ENCODE peak calls at places on chromosome 10, in five cellular contexts. B is fibroblast of lung, Y is thyroid gland, W is fibroblast of villous mesenchyme, Z is endodermal cell. V is an unnamed sample.

GRCh38 chr10:11430421-11431275 is 180.8 kb downstream of the USP6NL start:
- DNase-seq in B (no peak), Y (no peak), W (no peak), Z (peak), V (no peak)

GRCh38 chr10:29132821-29133156 is 156.1 kb upstream of the LYZL1 start:
- DNase-seq in B (no peak), Y (peak), W (no peak), Z (no peak), V (no peak)

GRCh38 chr10:110354322-110354766 is 49.6 kb upstream of the SMNDC1 start:
- DNase-seq in B (peak), Y (peak), W (peak), Z (peak), V (peak)

GRCh38 chr10:100653957-100654834 is 91.2 kb upstream of the PAX2 start:
- DNase-seq in B (peak), Y (no peak), W (no peak), Z (peak), V (peak)

GRCh38 chr10:45440511-45441062 is 66.6 kb downstream of the ALOX5 start:
- DNase-seq in B (no peak), Y (no peak), W (no peak), Z (peak), V (no peak)

GRCh38 chr10:97081621-97082235 is 104.0 kb downstream of the SLIT1 start:
- DNase-seq in B (peak), Y (peak), W (peak), Z (peak), V (peak)

GRCh38 chr10:113126506-113127192 is 176.6 kb downstream of the TCF7L2 start:
- DNase-seq in B (peak), Y (peak), W (peak), Z (peak), V (peak)

GRCh38 chr10:35722636-35723420 is 80.7 kb upstream of the FZD8 start:
- DNase-seq in B (no peak), Y (no peak), W (no peak), Z (no peak), V (no peak)

GRCh38 chr10:86267286-86268195 is 99.1 kb downstream of the GRID1 start:
- DNase-seq in B (no peak), Y (no peak), W (no peak), Z (peak), V (no peak)

GRCh38 chr10:125599194-125599593 is 83.8 kb downstream of the TEX36 start:
- DNase-seq in B (no peak), Y (no peak), W (no peak), Z (no peak), V (no peak)

GRCh38 chr10:73773152-73773879 is 8.5 kb upstream of the CHCHD1 start:
- DNase-seq in B (no peak), Y (peak), W (no peak), Z (no peak), V (no peak)

GRCh38 chr10:65769828-65770227 is 1156.0 kb upstream of the LRRTM3 start:
- DNase-seq in B (no peak), Y (no peak), W (peak), Z (no peak), V (peak)

GRCh38 chr10:33791295-33791694 is 456.8 kb upstream of the NRP1 start:
- DNase-seq in B (no peak), Y (no peak), W (peak), Z (no peak), V (no peak)

GRCh38 chr10:63228237-63228636 is 95.1 kb downstream of the NRBF2 start:
- DNase-seq in B (no peak), Y (no peak), W (no peak), Z (no peak), V (no peak)

DNA sequence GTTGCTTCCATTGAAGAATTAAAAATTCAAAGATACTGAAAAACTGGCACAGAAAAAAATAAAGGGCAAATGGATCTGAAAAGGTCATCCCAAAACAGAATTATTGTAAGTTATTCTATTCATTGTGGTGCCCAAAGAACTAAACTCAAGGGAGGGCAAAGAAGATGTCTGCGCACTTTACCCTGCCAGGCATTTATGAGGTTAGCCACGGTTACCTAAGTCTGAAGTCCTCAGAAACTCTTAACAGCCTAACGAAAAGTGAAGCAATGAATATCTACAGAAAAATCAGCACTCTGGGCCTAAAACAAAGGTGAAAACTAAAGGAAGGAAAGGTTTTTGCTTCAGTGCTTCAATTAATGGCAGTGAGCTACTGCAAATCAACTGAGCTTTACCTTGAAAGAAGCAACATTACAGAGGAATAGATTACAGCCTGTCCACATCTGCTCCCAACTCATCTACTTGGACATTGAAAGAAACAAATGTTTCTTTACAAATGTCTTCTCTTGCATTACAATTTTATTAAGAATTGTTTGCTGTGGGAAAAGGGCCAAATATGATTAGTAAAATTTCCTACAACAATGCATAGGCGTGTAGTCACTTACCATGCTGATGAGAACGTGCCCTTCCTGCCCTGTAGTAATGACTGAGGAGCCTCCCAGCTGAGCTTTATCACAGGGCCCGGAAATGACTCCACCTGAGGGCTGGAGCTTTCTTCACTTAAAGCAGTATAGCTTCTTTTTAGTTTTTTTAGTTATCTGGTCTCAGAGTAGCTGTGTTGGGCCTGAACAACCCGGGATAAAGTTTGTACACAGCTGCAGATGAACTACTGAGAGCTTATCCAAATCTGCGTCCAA is at the start of gene TUBAL3:
- DNase-seq in B (no peak), Y (no peak), W (no peak), Z (no peak), V (no peak)
- H3K4me3 ChIP-seq in B (no peak), Y (no peak), W (no peak), Z (no peak), V (no peak)

DNA sequence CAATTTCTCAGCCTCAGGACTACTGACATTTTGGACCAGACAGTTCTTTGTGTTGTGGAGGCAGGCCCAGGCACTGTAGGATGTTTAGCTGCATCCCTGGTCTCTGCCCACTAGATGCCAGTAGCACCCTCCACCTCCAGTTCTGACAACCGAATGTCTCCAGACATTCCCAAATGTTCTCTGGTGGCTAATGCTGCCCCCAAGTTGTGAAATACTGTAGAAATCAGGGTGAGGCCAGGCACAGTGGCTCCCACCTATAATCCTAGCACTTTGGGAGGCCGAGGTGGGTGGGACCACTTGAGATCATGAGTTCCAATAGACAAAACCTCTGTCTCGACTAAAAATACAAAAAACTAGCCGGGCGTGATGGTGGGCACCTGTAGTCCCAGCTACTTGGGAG is 18.2 kb downstream of the HNRNPF start:
- DNase-seq in B (peak), Y (no peak), W (peak), Z (peak), V (peak)
- TF ChIP-seq CTCF in B (peak), Y (peak), W (peak), Z (peak), V (peak)

GRCh38 chr10:21501109-21501508 is 24.4 kb downstream of the SKIDA1 start:
- DNase-seq in B (no peak), Y (peak), W (no peak), Z (peak), V (no peak)
- H3K4me3 ChIP-seq in B (no peak), Y (no peak), W (no peak), Z (peak), V (no peak)

GRCh38 chr10:77604063-77604462 is 33.5 kb downstream of the KCNMA1 start:
- DNase-seq in B (no peak), Y (no peak), W (no peak), Z (no peak), V (no peak)

GRCh38 chr10:77603529-77603927 is 34.1 kb downstream of the KCNMA1 start:
- DNase-seq in B (peak), Y (no peak), W (peak), Z (peak), V (peak)

GRCh38 chr10:77602913-77603528 is 34.6 kb downstream of the KCNMA1 start:
- DNase-seq in B (peak), Y (no peak), W (no peak), Z (no peak), V (peak)

GRCh38 chr10:77601488-77601887 is 36.1 kb downstream of the KCNMA1 start:
- DNase-seq in B (no peak), Y (no peak), W (no peak), Z (no peak), V (peak)

GRCh38 chr10:77602231-77602912 is 35.2 kb downstream of the KCNMA1 start:
- DNase-seq in B (peak), Y (no peak), W (peak), Z (no peak), V (peak)
- TF ChIP-seq CTCF in B (peak), Y (no peak), W (peak), Z (peak), V (peak)

GRCh38 chr10:6558759-6559429 is 21.2 kb downstream of the PRKCQ start:
- DNase-seq in B (no peak), Y (no peak), W (no peak), Z (no peak), V (no peak)
- H3K4me3 ChIP-seq in B (no peak), Y (no peak), W (no peak), Z (no peak), V (no peak)

GRCh38 chr10:70542565-70542938 is 60.0 kb downstream of the PRF1 start:
- DNase-seq in B (peak), Y (no peak), W (peak), Z (no peak), V (no peak)
- TF ChIP-seq CTCF in B (peak), Y (no peak), W (peak), Z (no peak), V (peak)

DNA sequence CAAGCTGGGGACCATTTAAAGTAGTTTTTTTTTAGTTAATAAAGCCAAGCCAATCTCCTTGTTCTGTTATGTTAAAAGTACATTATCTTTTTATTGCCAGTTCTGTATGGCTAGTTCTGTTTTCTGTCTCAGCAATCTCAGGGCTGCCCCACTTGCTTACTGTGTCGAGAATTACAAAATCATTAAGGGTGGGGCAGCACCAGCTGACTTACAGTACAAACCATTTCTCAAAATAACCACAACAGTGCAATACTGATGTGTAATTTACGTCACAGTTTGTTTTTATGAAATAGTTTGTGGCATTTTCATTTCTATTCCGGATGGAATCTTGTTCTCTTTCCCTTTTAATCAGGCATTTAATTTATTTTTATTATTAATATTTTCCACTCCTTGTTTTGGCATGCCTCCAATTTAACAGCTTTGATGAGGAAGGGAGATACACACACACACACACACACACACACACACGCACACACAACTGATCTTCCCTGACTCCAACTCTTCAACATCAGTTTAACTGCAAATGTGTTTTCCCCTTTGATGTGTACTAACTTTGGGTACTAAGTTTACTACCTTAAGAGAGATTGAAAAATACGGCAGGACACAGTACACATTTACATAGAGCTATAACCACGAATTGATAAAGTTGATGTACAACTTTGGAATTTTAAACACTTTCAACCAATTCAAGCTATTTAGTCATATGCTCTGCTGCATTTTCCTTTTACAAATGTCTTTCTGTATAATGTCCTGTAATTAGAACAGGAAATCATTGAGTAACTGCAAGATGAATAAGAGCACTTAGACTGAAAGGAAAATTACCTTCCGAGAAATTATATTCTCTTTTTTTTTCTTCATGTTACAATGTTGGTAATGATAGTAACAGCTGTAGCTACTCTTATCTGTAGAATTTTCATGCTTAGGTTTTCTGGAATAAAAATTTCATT is 91.5 kb downstream of the ARID5B start:
- DNase-seq in B (peak), Y (peak), W (peak), Z (no peak), V (peak)
- H3K4me3 ChIP-seq in B (peak), Y (no peak), W (peak), Z (no peak), V (peak)

V was measured in AG10803.